ENCODE peak calls at places on chromosomes 5 and 9, in ten cellular contexts. K is HepG2; S is colonic mucosa; G is suprapubic skin; Y is stomach; L is H9; P is ovary; H is IMR-90; V is CD8-positive, alpha-beta memory T cell; M is breast epithelium. F is an unnamed sample. For H3K4me1, the result is how much of the 10 kb centered on the place peaks cover.

GRCh38 chr5:6448622-6449464 is at the start of gene UBE2QL1:
- DNase-seq in K (no peak), S (no peak), G (no peak), Y (peak), L (peak), P (peak), H (no peak), V (no peak), M (no peak), F (no peak)

GRCh38 chr5:110865400-110866094 is 126.7 kb downstream of the SLC25A46 start:
- DNase-seq in K (peak), S (no peak), G (no peak), Y (no peak), L (peak), P (no peak), H (peak), V (no peak), M (no peak), F (no peak)

GRCh38 chr9:37061763-37062162 is 27.7 kb upstream of the PAX5 start:
- DNase-seq in K (peak), S (no peak), G (no peak), Y (no peak), L (no peak), P (no peak), H (peak), V (no peak), M (no peak), F (no peak)

GRCh38 chr9:106403081-106403480 is 459.9 kb upstream of the ZNF462 start:
- DNase-seq in K (peak), S (no peak), G (no peak), Y (no peak), L (no peak), P (no peak), H (no peak), V (no peak), M (no peak), F (no peak)

GRCh38 chr9:87109851-87110250 is 162.5 kb upstream of the GAS1 start:
- DNase-seq in K (no peak), S (no peak), G (no peak), Y (no peak), L (no peak), P (no peak), H (peak), V (no peak), M (no peak), F (no peak)

GRCh38 chr5:56377573-56377972 is 144.4 kb upstream of the ANKRD55 start:
- DNase-seq in K (no peak), S (no peak), G (no peak), Y (no peak), L (no peak), P (no peak), H (peak), V (no peak), M (no peak), F (no peak)

GRCh38 chr5:58085800-58086199 is 374.1 kb downstream of the PLK2 start:
- DNase-seq in K (no peak), S (no peak), G (no peak), Y (peak), L (no peak), P (no peak), H (peak), V (no peak), M (no peak), F (no peak)

GRCh38 chr5:53997736-53998627 is 312.4 kb downstream of the ARL15 start:
- DNase-seq in K (no peak), S (no peak), G (no peak), Y (no peak), L (no peak), P (no peak), H (no peak), V (no peak), M (no peak), F (no peak)

GRCh38 chr9:86410281-86410680 is 56.1 kb upstream of the TUT7 start:
- DNase-seq in K (no peak), S (no peak), G (no peak), Y (no peak), L (peak), P (no peak), H (peak), V (no peak), M (no peak), F (no peak)

GRCh38 chr5:37792976-37793328 is 46.9 kb downstream of the GDNF start:
- DNase-seq in K (no peak), S (no peak), G (no peak), Y (no peak), L (no peak), P (no peak), H (peak), V (no peak), M (no peak), F (no peak)

GRCh38 chr5:141476132-141476909 is 555 bp downstream of the PCDHGC3 start:
- DNase-seq in K (no peak), S (peak), G (peak), Y (peak), L (peak), P (peak), H (peak), V (no peak), M (no peak), F (no peak)

GRCh38 chr5:154755361-154756202 is at the start of gene LARP1:
- DNase-seq in K (no peak), S (peak), G (peak), Y (peak), L (no peak), P (no peak), H (peak), V (no peak), M (no peak), F (peak)

GRCh38 chr5:178350361-178351220 is 118.0 kb upstream of the PHYKPL start:
- DNase-seq in K (no peak), S (no peak), G (no peak), Y (no peak), L (no peak), P (no peak), H (no peak), V (no peak), M (no peak), F (no peak)

GRCh38 chr9:114782586-114782985 is 23.3 kb downstream of the TNFSF15 start:
- DNase-seq in K (no peak), S (no peak), G (no peak), Y (no peak), L (no peak), P (no peak), H (no peak), V (no peak), M (no peak), F (no peak)

GRCh38 chr5:110844251-110844650 is 105.4 kb downstream of the SLC25A46 start:
- DNase-seq in K (no peak), S (no peak), G (no peak), Y (no peak), L (no peak), P (no peak), H (peak), V (no peak), M (no peak), F (no peak)

GRCh38 chr5:127254729-127255284 is 35.8 kb upstream of the MEGF10 start:
- DNase-seq in K (no peak), S (no peak), G (no peak), Y (no peak), L (no peak), P (no peak), H (peak), V (no peak), M (no peak), F (no peak)

GRCh38 chr9:122420315-122420714 is 49.5 kb downstream of the PTGS1 start:
- DNase-seq in K (no peak), S (no peak), G (no peak), Y (no peak), L (no peak), P (no peak), H (no peak), V (no peak), M (no peak), F (no peak)

GRCh38 chr5:157539623-157540022 is 36.0 kb downstream of the ADAM19 start:
- DNase-seq in K (no peak), S (no peak), G (no peak), Y (no peak), L (no peak), P (no peak), H (peak), V (no peak), M (no peak), F (no peak)
- H3K4me1 ChIP-seq in K (under half), S (under half), G (under half), Y (under half), L (under half), P (under half), H (under half), V (half or more), M (under half), F (half or more)

GRCh38 chr9:23811633-23812032 is 14.4 kb downstream of the ELAVL2 start:
- DNase-seq in K (no peak), S (no peak), G (no peak), Y (no peak), L (no peak), P (no peak), H (no peak), V (no peak), M (no peak), F (no peak)
- H3K27ac ChIP-seq in K (no peak), S (no peak), G (no peak), Y (no peak), L (no peak), P (no peak), H (no peak), V (no peak), M (no peak), F (no peak)

DNA sequence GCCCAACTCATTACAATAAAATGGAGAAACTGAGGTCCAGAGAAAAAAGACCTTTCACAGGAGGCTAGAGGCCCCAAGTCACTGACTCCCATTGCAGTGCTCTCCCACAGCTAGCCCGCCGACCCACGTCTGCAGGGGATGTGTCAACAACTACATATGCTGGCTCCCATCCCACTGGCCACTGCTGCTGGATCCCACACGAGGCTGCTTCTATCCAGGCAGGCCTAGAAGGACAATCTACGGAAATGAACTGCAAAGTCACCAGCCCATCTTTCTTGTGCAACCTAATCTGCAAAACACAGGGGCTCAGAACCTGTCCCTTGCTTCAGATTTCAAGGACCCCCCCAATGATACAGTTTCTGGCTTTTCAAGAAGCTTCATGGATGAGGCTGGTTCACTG is 24.0 kb downstream of the RAPGEF1 start:
- DNase-seq in K (no peak), S (no peak), G (no peak), Y (no peak), L (no peak), P (no peak), H (no peak), V (no peak), M (no peak), F (no peak)
- H3K4me1 ChIP-seq in K (under half), S (under half), G (half or more), Y (under half), L (under half), P (under half), H (under half), V (under half), M (under half), F (half or more)

GRCh38 chr5:95930541-95930940 is 31.1 kb downstream of the ELL2 start:
- DNase-seq in K (no peak), S (no peak), G (no peak), Y (no peak), L (no peak), P (no peak), H (no peak), V (no peak), M (no peak), F (no peak)
- H3K27ac ChIP-seq in K (no peak), S (no peak), G (no peak), Y (no peak), L (no peak), P (no peak), H (no peak), V (no peak), M (no peak), F (no peak)

GRCh38 chr9:95088421-95089161 is 228.9 kb downstream of the FANCC start:
- DNase-seq in K (no peak), S (no peak), G (peak), Y (no peak), L (no peak), P (no peak), H (no peak), V (no peak), M (peak), F (no peak)
- H3K4me1 ChIP-seq in K (under half), S (under half), G (half or more), Y (half or more), L (under half), P (under half), H (under half), V (under half), M (under half), F (under half)

GRCh38 chr9:137255448-137256114 is 454 bp downstream of the NELFB start:
- DNase-seq in K (peak), S (peak), G (no peak), Y (no peak), L (peak), P (no peak), H (no peak), V (no peak), M (no peak), F (no peak)
- H3K27ac ChIP-seq in K (peak), S (peak), G (peak), Y (peak), L (no peak), P (peak), H (peak), V (peak), M (peak), F (peak)

GRCh38 chr5:146206257-146206656 is 2.9 kb downstream of the RBM27 start:
- DNase-seq in K (no peak), S (no peak), G (no peak), Y (no peak), L (no peak), P (no peak), H (no peak), V (no peak), M (no peak), F (no peak)
- H3K4me1 ChIP-seq in K (half or more), S (under half), G (half or more), Y (under half), L (under half), P (under half), H (under half), V (under half), M (under half), F (under half)

GRCh38 chr5:83097582-83098265 is 20.4 kb downstream of the XRCC4 start:
- DNase-seq in K (no peak), S (no peak), G (no peak), Y (no peak), L (no peak), P (no peak), H (peak), V (no peak), M (no peak), F (no peak)
- H3K27ac ChIP-seq in K (no peak), S (no peak), G (no peak), Y (no peak), L (no peak), P (no peak), H (no peak), V (no peak), M (no peak), F (no peak)

GRCh38 chr5:139761057-139761450 is 34.6 kb upstream of the PSD2 start:
- DNase-seq in K (no peak), S (no peak), G (no peak), Y (no peak), L (no peak), P (no peak), H (no peak), V (no peak), M (no peak), F (no peak)
- H3K4me1 ChIP-seq in K (half or more), S (under half), G (under half), Y (under half), L (under half), P (under half), H (under half), V (under half), M (under half), F (under half)

DNA sequence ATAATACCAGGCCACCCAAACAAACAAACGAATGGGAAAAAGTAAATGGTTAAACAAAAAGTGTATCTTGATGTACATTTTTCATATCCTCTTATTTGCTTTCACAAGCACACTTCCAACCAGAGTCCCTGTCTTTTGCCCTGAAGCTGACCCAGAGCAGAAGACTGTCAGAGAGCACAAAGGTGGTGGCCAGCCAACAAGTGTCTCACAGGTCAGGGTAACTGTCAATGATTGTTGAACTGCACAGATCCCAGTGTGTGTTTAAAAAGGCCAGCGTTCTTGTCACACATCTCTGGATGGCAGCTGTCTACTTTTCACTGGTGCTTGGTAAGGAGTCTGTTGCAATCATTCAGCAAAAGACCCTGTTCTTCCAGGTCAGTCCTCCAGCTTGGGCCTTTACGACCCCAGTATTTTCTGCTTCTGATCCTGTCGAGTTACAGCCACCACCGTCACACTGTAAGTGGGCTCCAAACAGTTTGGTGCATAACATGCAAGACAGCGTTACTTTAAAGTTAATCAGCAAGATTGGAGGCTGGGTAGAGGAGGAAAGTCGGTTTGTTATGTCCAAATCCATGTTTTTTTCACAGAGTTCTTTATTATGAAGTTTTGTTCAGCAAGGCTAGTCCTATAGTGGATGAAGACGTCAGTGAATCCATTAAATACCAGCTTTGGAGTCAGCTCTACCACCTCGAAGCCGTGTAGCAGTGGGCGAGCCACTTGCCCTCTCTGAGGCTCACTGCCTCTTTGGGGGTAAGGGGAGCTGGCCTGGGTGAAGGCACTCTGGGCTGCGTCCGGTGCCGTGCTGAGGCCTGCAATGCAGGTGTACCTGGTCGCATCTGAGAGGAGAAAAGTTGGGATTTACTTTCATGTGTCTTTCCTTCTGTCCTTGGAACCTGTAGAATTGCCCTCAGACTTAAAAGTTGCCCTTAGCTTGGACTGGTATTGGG is 265.7 kb downstream of the AOPEP start:
- DNase-seq in K (peak), S (no peak), G (no peak), Y (no peak), L (no peak), P (no peak), H (no peak), V (no peak), M (no peak), F (no peak)
- H3K27ac ChIP-seq in K (peak), S (no peak), G (peak), Y (no peak), L (no peak), P (peak), H (no peak), V (no peak), M (no peak), F (peak)

F was measured in left lung.